ENCODE peak calls at places on chromosome 7, in seven cellular contexts. P is sigmoid colon; A is activated naive CD4-positive, alpha-beta T cell; Q is stimulated activated CD4-positive, alpha-beta T cell treated with anti-CD3 and anti-CD28 coated beads, TNF-alpha, amount 100 ng/mL, for 4 hours; L is iPS-NIHi11; R is sciatic nerve; U is B cell. E is an unnamed sample.

GRCh38 chr7:101537205-101537604 is 91.9 kb downstream of the MYL10 start:
- DNase-seq in P (no peak), Q (no peak), L (no peak), U (no peak), R (no peak), A (no peak), E (no peak)

GRCh38 chr7:129828989-129829676 is 123.6 kb downstream of the UBE2H start:
- DNase-seq in A (no peak), Q (no peak), R (no peak), U (no peak), P (no peak), L (no peak), E (no peak)

GRCh38 chr7:82897500-82897899 is 265.2 kb downstream of the PCLO start:
- DNase-seq in L (no peak), R (no peak), A (no peak), Q (no peak), P (no peak), U (no peak), E (no peak)

GRCh38 chr7:127760436-127761031 is 108.5 kb downstream of the SND1 start:
- DNase-seq in U (no peak), L (no peak), R (no peak), A (no peak), Q (no peak), P (no peak), E (no peak)

GRCh38 chr7:50262916-50263690 is 41.4 kb upstream of the IKZF1 start:
- DNase-seq in R (no peak), P (no peak), L (no peak), U (no peak), Q (no peak), A (no peak), E (no peak)

GRCh38 chr7:47804767-47805545 is 143.3 kb downstream of the PKD1L1 start:
- DNase-seq in Q (no peak), L (no peak), P (no peak), A (no peak), U (no peak), R (no peak), E (no peak)

GRCh38 chr7:121020652-121021051 is 32.1 kb downstream of the CPED1 start:
- DNase-seq in R (no peak), P (no peak), L (no peak), Q (no peak), U (no peak), A (no peak), E (no peak)

GRCh38 chr7:148385009-148385682 is 205.4 kb upstream of the C7orf33 start:
- DNase-seq in Q (no peak), L (no peak), R (no peak), P (no peak), A (no peak), U (no peak), E (no peak)

GRCh38 chr7:67918158-67918557 is 921.5 kb downstream of the TYW1 start:
- DNase-seq in A (no peak), L (no peak), R (no peak), U (peak), P (no peak), Q (no peak), E (no peak)

GRCh38 chr7:84022686-84023308 is 171.8 kb downstream of the SEMA3A start:
- DNase-seq in U (no peak), R (no peak), P (no peak), L (peak), Q (no peak), A (no peak), E (peak)

GRCh38 chr7:158473946-158474345 is 113.7 kb downstream of the PTPRN2 start:
- DNase-seq in R (no peak), Q (no peak), P (no peak), U (no peak), L (no peak), A (no peak), E (no peak)

GRCh38 chr7:114530074-114530611 is 115.5 kb downstream of the FOXP2 start:
- DNase-seq in Q (no peak), R (no peak), P (no peak), U (no peak), A (no peak), L (no peak), E (no peak)

GRCh38 chr7:44970521-44971051 is 8.2 kb downstream of the MYO1G start:
- DNase-seq in P (peak), A (no peak), U (no peak), L (no peak), Q (no peak), R (peak), E (no peak)

GRCh38 chr7:22074961-22075360 is 129.3 kb upstream of the CDCA7L start:
- DNase-seq in L (no peak), U (no peak), A (no peak), Q (no peak), R (no peak), P (no peak), E (no peak)

GRCh38 chr7:45143616-45144015 is 14.0 kb upstream of the RAMP3 start:
- DNase-seq in Q (no peak), A (no peak), R (no peak), L (no peak), U (no peak), P (no peak), E (no peak)

GRCh38 chr7:159020987-159021386 is 123.7 kb downstream of the VIPR2 start:
- DNase-seq in P (peak), Q (no peak), R (peak), U (no peak), L (peak), A (no peak), E (no peak)

GRCh38 chr7:134188311-134188710 is 61.2 kb downstream of the LRGUK start:
- DNase-seq in U (no peak), A (no peak), L (no peak), Q (no peak), P (no peak), R (no peak), E (no peak)

GRCh38 chr7:30214651-30215137 is 69.7 kb upstream of the ZNRF2 start:
- DNase-seq in P (no peak), Q (no peak), U (no peak), A (no peak), L (no peak), R (no peak), E (no peak)

GRCh38 chr7:155454183-155455112 is 3.5 kb upstream of the EN2 start:
- DNase-seq in P (no peak), L (no peak), U (peak), A (no peak), Q (no peak), R (no peak), E (no peak)

GRCh38 chr7:105352018-105352612 is 36.6 kb downstream of the SRPK2 start:
- DNase-seq in U (peak), Q (no peak), P (peak), L (no peak), R (peak), A (peak), E (no peak)

GRCh38 chr7:712601-713457 is 13.7 kb upstream of the DNAAF5 start:
- DNase-seq in R (peak), Q (no peak), L (peak), P (peak), U (no peak), A (no peak), E (no peak)

GRCh38 chr7:73645643-73646182 is 21.4 kb upstream of the MLXIPL start:
- DNase-seq in Q (no peak), U (no peak), A (no peak), P (no peak), L (no peak), R (no peak), E (no peak)

GRCh38 chr7:139659922-139660316 is 117.9 kb downstream of the HIPK2 start:
- DNase-seq in Q (no peak), A (no peak), U (no peak), R (no peak), L (no peak), P (no peak), E (no peak)

E was measured in NCI-H774.